ENCODE peak calls at places on chromosomes 12 and 14, in ten cellular contexts. One of them, this sample, is unnamed.

GRCh38 chr14:77307099-77307496 is 13.6 kb downstream of the POMT2 start:
- DNase-seq in aorta: no peak
- DNase-seq in A549: no peak
- DNase-seq in foreskin keratinocyte: no peak
- DNase-seq in ovary: no peak
- DNase-seq in sigmoid colon: no peak
- DNase-seq in kidney: no peak
- DNase-seq in heart right ventricle: no peak
- DNase-seq in tibial artery: no peak
- DNase-seq in RWPE2: no peak
- DNase-seq in this sample: no peak

GRCh38 chr12:30138483-30138882 is 354.7 kb upstream of the TMTC1 start:
- DNase-seq in tibial artery: no peak
- DNase-seq in ovary: no peak
- DNase-seq in aorta: no peak
- DNase-seq in kidney: no peak
- DNase-seq in heart right ventricle: no peak
- DNase-seq in sigmoid colon: no peak
- DNase-seq in foreskin keratinocyte: no peak
- DNase-seq in RWPE2: no peak
- DNase-seq in A549: no peak
- DNase-seq in this sample: no peak

GRCh38 chr14:104345316-104346111 is 207.1 kb downstream of the KIF26A start:
- DNase-seq in sigmoid colon: peak; percentile 58
- DNase-seq in heart right ventricle: no peak
- DNase-seq in RWPE2: peak; percentile 38
- DNase-seq in A549: no peak
- DNase-seq in aorta: no peak
- DNase-seq in foreskin keratinocyte: no peak
- DNase-seq in ovary: no peak
- DNase-seq in kidney: no peak
- DNase-seq in tibial artery: peak; percentile 48
- DNase-seq in this sample: no peak

GRCh38 chr12:102871014-102871413 is 46.0 kb downstream of the PAH start:
- DNase-seq in kidney: no peak
- DNase-seq in ovary: no peak
- DNase-seq in aorta: no peak
- DNase-seq in sigmoid colon: no peak
- DNase-seq in heart right ventricle: no peak
- DNase-seq in tibial artery: no peak
- DNase-seq in A549: no peak
- DNase-seq in foreskin keratinocyte: no peak
- DNase-seq in RWPE2: no peak
- DNase-seq in this sample: no peak

GRCh38 chr12:15982471-15982870 is 71.3 kb downstream of the DERA start:
- DNase-seq in A549: peak; percentile 15
- DNase-seq in kidney: no peak
- DNase-seq in heart right ventricle: no peak
- DNase-seq in aorta: no peak
- DNase-seq in foreskin keratinocyte: no peak
- DNase-seq in tibial artery: no peak
- DNase-seq in ovary: no peak
- DNase-seq in sigmoid colon: no peak
- DNase-seq in RWPE2: no peak
- DNase-seq in this sample: no peak

GRCh38 chr12:117567644-117568043 is 206.2 kb upstream of the NOS1 start:
- DNase-seq in A549: no peak
- DNase-seq in kidney: no peak
- DNase-seq in sigmoid colon: no peak
- DNase-seq in foreskin keratinocyte: no peak
- DNase-seq in tibial artery: no peak
- DNase-seq in RWPE2: no peak
- DNase-seq in heart right ventricle: no peak
- DNase-seq in aorta: no peak
- DNase-seq in ovary: no peak
- DNase-seq in this sample: no peak

GRCh38 chr12:123160801-123161487 is 10.1 kb upstream of the PITPNM2 start:
- DNase-seq in kidney: no peak
- DNase-seq in ovary: no peak
- DNase-seq in foreskin keratinocyte: no peak
- DNase-seq in heart right ventricle: no peak
- DNase-seq in RWPE2: no peak
- DNase-seq in A549: no peak
- DNase-seq in tibial artery: no peak
- DNase-seq in aorta: no peak
- DNase-seq in sigmoid colon: no peak
- DNase-seq in this sample: no peak

GRCh38 chr14:81396108-81396507 is 4.0 kb downstream of the STON2 start:
- DNase-seq in foreskin keratinocyte: no peak
- DNase-seq in tibial artery: no peak
- DNase-seq in heart right ventricle: no peak
- DNase-seq in ovary: no peak
- DNase-seq in kidney: no peak
- DNase-seq in aorta: no peak
- DNase-seq in RWPE2: no peak
- DNase-seq in A549: no peak
- DNase-seq in sigmoid colon: no peak
- DNase-seq in this sample: no peak

GRCh38 chr14:33404054-33404453 is 465.4 kb downstream of the NPAS3 start:
- DNase-seq in sigmoid colon: no peak
- DNase-seq in heart right ventricle: no peak
- DNase-seq in RWPE2: no peak
- DNase-seq in ovary: no peak
- DNase-seq in kidney: no peak
- DNase-seq in aorta: no peak
- DNase-seq in tibial artery: no peak
- DNase-seq in foreskin keratinocyte: peak; percentile 75
- DNase-seq in A549: no peak
- DNase-seq in this sample: no peak

GRCh38 chr14:100203962-100204834 is 34.7 kb upstream of the YY1 start:
- DNase-seq in sigmoid colon: no peak
- DNase-seq in tibial artery: no peak
- DNase-seq in heart right ventricle: no peak
- DNase-seq in A549: no peak
- DNase-seq in kidney: peak; percentile 26
- DNase-seq in ovary: peak; percentile 50
- DNase-seq in foreskin keratinocyte: no peak
- DNase-seq in RWPE2: no peak
- DNase-seq in aorta: no peak
- DNase-seq in this sample: no peak

GRCh38 chr12:117829108-117829507 is 139.7 kb downstream of the KSR2 start:
- DNase-seq in RWPE2: no peak
- DNase-seq in tibial artery: no peak
- DNase-seq in ovary: no peak
- DNase-seq in heart right ventricle: no peak
- DNase-seq in aorta: no peak
- DNase-seq in kidney: no peak
- DNase-seq in sigmoid colon: no peak
- DNase-seq in foreskin keratinocyte: no peak
- DNase-seq in A549: no peak
- DNase-seq in this sample: no peak

GRCh38 chr12:113232787-113233585 is 11.7 kb downstream of the TPCN1 start:
- DNase-seq in RWPE2: no peak
- DNase-seq in kidney: peak; percentile 73
- DNase-seq in heart right ventricle: peak; percentile 57
- DNase-seq in ovary: no peak
- DNase-seq in tibial artery: peak; percentile 91
- DNase-seq in aorta: peak; percentile 86
- DNase-seq in foreskin keratinocyte: no peak
- DNase-seq in sigmoid colon: peak; percentile 73
- DNase-seq in A549: no peak
- DNase-seq in this sample: peak; percentile 72

GRCh38 chr14:104377256-104377655 is 202.3 kb upstream of the C14orf180 start:
- DNase-seq in kidney: peak; percentile 49
- DNase-seq in foreskin keratinocyte: no peak
- DNase-seq in aorta: no peak
- DNase-seq in tibial artery: no peak
- DNase-seq in sigmoid colon: no peak
- DNase-seq in ovary: no peak
- DNase-seq in RWPE2: no peak
- DNase-seq in heart right ventricle: no peak
- DNase-seq in A549: no peak
- DNase-seq in this sample: no peak

GRCh38 chr12:19220861-19221466 is 91.4 kb downstream of the PLEKHA5 start:
- DNase-seq in tibial artery: no peak
- DNase-seq in sigmoid colon: no peak
- DNase-seq in aorta: no peak
- DNase-seq in kidney: no peak
- DNase-seq in foreskin keratinocyte: peak; percentile 89
- DNase-seq in heart right ventricle: no peak
- DNase-seq in RWPE2: no peak
- DNase-seq in A549: no peak
- DNase-seq in ovary: no peak
- DNase-seq in this sample: no peak

GRCh38 chr14:100022772-100023451 is 42.3 kb upstream of the EVL start:
- DNase-seq in ovary: no peak
- DNase-seq in tibial artery: peak; percentile 68
- DNase-seq in heart right ventricle: no peak
- DNase-seq in A549: no peak
- DNase-seq in RWPE2: no peak
- DNase-seq in kidney: no peak
- DNase-seq in aorta: no peak
- DNase-seq in sigmoid colon: peak; percentile 71
- DNase-seq in foreskin keratinocyte: peak; percentile 17
- DNase-seq in this sample: no peak

GRCh38 chr14:56805201-56805991 is 4.9 kb downstream of the OTX2 start:
- DNase-seq in kidney: no peak
- DNase-seq in heart right ventricle: no peak
- DNase-seq in aorta: no peak
- DNase-seq in sigmoid colon: no peak
- DNase-seq in A549: no peak
- DNase-seq in foreskin keratinocyte: no peak
- DNase-seq in tibial artery: no peak
- DNase-seq in RWPE2: no peak
- DNase-seq in ovary: no peak
- DNase-seq in this sample: no peak

DNA sequence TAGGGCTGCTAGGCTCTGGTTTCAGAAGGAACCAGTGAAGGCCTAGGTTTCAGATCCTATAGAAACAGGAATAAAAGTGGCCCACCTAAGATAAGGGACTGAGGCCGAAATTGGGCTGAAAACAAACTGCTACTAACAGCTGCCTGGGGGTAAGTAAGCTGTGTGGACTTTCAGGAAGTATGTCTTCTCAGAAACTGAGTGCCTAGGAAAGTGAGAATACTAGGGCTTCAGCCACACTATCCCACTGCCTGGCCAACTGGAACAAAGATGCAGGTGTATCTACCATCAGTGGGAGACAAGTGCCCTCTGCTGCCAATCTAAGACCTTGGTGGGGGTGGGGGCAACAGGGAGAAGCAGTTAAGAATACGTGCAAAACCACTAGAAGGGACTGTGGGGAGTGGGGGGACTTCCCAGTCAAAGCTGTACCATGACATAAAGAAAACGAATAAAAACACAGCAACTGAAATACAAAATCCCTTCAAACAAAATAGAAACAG is 82.5 kb downstream of the MED13L start:
- DNase-seq in foreskin keratinocyte: no peak
- DNase-seq in sigmoid colon: no peak
- DNase-seq in ovary: no peak
- DNase-seq in A549: no peak
- DNase-seq in kidney: no peak
- DNase-seq in tibial artery: no peak
- DNase-seq in RWPE2: no peak
- DNase-seq in heart right ventricle: no peak
- DNase-seq in aorta: no peak
- DNase-seq in this sample: no peak
- H3K4me1 ChIP-seq in foreskin keratinocyte: peaks cover 4% of the 10 kb centered on the region
- H3K4me1 ChIP-seq in sigmoid colon: peaks cover 66% of the 10 kb centered on the region
- H3K4me1 ChIP-seq in ovary: peaks cover 11% of the 10 kb centered on the region
- H3K4me1 ChIP-seq in A549: peaks cover 53% of the 10 kb centered on the region
- H3K4me1 ChIP-seq in kidney: peaks cover 3% of the 10 kb centered on the region
- H3K4me1 ChIP-seq in tibial artery: peaks cover 97% of the 10 kb centered on the region
- H3K4me1 ChIP-seq in RWPE2: no peaks in the 10 kb centered on the region
- H3K4me1 ChIP-seq in heart right ventricle: peaks cover 25% of the 10 kb centered on the region
- H3K4me1 ChIP-seq in aorta: peaks cover 1% of the 10 kb centered on the region
- H3K4me1 ChIP-seq in this sample: peaks cover 39% of the 10 kb centered on the region

DNA sequence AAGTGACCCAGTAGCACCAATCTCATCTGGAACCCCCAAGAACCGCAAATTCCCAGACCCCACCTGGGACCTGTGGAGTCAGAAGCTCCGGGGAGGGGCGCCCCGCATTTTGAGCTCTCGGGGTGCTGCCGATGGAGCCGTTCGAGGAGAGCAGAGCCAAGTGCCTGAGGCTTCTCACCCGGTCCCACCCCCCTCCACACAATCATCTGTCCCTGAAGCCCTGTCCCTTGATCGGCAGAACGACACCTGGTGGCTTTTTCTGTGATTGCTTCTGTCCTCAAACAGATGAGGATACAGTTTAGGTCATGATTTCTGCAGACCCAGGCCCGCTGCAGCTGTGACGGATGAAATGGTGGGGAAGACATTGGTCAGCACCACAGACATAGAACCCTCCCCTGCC is 74.7 kb downstream of the NOC4L start:
- DNase-seq in sigmoid colon: no peak
- DNase-seq in ovary: no peak
- DNase-seq in aorta: peak; percentile 56
- DNase-seq in kidney: peak; percentile 49
- DNase-seq in foreskin keratinocyte: no peak
- DNase-seq in tibial artery: no peak
- DNase-seq in A549: peak; percentile 68
- DNase-seq in RWPE2: no peak
- DNase-seq in heart right ventricle: no peak
- DNase-seq in this sample: no peak
- H3K4me1 ChIP-seq in sigmoid colon: no peaks in the 10 kb centered on the region
- H3K4me1 ChIP-seq in ovary: no peaks in the 10 kb centered on the region
- H3K4me1 ChIP-seq in aorta: no peaks in the 10 kb centered on the region
- H3K4me1 ChIP-seq in kidney: no peaks in the 10 kb centered on the region
- H3K4me1 ChIP-seq in foreskin keratinocyte: no peaks in the 10 kb centered on the region
- H3K4me1 ChIP-seq in tibial artery: no peaks in the 10 kb centered on the region
- H3K4me1 ChIP-seq in A549: peaks cover 6% of the 10 kb centered on the region
- H3K4me1 ChIP-seq in RWPE2: no peaks in the 10 kb centered on the region
- H3K4me1 ChIP-seq in heart right ventricle: no peaks in the 10 kb centered on the region
- H3K4me1 ChIP-seq in this sample: no peaks in the 10 kb centered on the region

GRCh38 chr14:73240816-73241480 is 3.6 kb downstream of the PAPLN start:
- DNase-seq in ovary: peak; percentile 9
- DNase-seq in aorta: peak; percentile 49
- DNase-seq in RWPE2: peak; percentile 59
- DNase-seq in kidney: no peak
- DNase-seq in A549: no peak
- DNase-seq in foreskin keratinocyte: no peak
- DNase-seq in tibial artery: no peak
- DNase-seq in sigmoid colon: peak; percentile 66
- DNase-seq in heart right ventricle: no peak
- DNase-seq in this sample: no peak
- H3K4me1 ChIP-seq in ovary: peaks cover 22% of the 10 kb centered on the region
- H3K4me1 ChIP-seq in aorta: no peaks in the 10 kb centered on the region
- H3K4me1 ChIP-seq in RWPE2: peaks cover 15% of the 10 kb centered on the region
- H3K4me1 ChIP-seq in kidney: peaks cover 10% of the 10 kb centered on the region
- H3K4me1 ChIP-seq in A549: peaks cover 20% of the 10 kb centered on the region
- H3K4me1 ChIP-seq in foreskin keratinocyte: peaks cover 14% of the 10 kb centered on the region
- H3K4me1 ChIP-seq in tibial artery: peaks cover 41% of the 10 kb centered on the region
- H3K4me1 ChIP-seq in sigmoid colon: peaks cover 61% of the 10 kb centered on the region
- H3K4me1 ChIP-seq in heart right ventricle: peaks cover 28% of the 10 kb centered on the region
- H3K4me1 ChIP-seq in this sample: peaks cover 24% of the 10 kb centered on the region

DNA sequence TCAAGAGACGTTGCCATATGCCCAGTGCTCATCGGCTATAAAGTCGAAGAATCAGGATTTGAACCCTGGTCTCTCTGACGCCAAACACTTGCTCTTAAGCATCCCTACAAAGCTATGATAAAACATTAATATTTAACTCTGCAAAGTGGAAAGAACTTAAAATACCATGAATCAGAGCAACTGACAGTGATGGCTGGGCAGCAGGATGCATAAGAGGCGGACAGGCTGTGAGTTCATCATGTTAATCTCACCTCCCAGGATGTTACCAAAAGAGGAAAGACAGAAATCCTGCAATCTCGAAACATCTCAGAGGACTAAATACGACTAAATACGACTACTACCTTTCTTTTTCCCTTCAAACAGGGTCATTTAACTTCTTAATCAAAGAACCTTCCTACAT is 5.8 kb downstream of the DICER1 start:
- DNase-seq in A549: no peak
- DNase-seq in sigmoid colon: no peak
- DNase-seq in tibial artery: no peak
- DNase-seq in heart right ventricle: no peak
- DNase-seq in ovary: no peak
- DNase-seq in kidney: no peak
- DNase-seq in RWPE2: no peak
- DNase-seq in aorta: no peak
- DNase-seq in foreskin keratinocyte: no peak
- DNase-seq in this sample: no peak
- H3K4me1 ChIP-seq in A549: peaks cover 28% of the 10 kb centered on the region
- H3K4me1 ChIP-seq in sigmoid colon: peaks cover 81% of the 10 kb centered on the region
- H3K4me1 ChIP-seq in tibial artery: peaks cover 90% of the 10 kb centered on the region
- H3K4me1 ChIP-seq in heart right ventricle: peaks cover 27% of the 10 kb centered on the region
- H3K4me1 ChIP-seq in ovary: peaks cover 20% of the 10 kb centered on the region
- H3K4me1 ChIP-seq in kidney: peaks cover 36% of the 10 kb centered on the region
- H3K4me1 ChIP-seq in RWPE2: peaks cover 40% of the 10 kb centered on the region
- H3K4me1 ChIP-seq in aorta: peaks cover 8% of the 10 kb centered on the region
- H3K4me1 ChIP-seq in foreskin keratinocyte: peaks cover 22% of the 10 kb centered on the region
- H3K4me1 ChIP-seq in this sample: peaks cover 3% of the 10 kb centered on the region

This sample was measured in heart left ventricle.